ENCODE peak calls at places on chromosome 3, in six cellular contexts. U is Panc1, G is colonic mucosa, B is tibial nerve, M is OCI-LY7, Y is right cardiac atrium. S is an unnamed sample.

GRCh38 chr3:155701882-155702465 is 42.9 kb downstream of the PLCH1 start:
- DNase-seq in U (no peak), G (no peak), M (peak; percentile 76), B (peak; percentile 43), Y (no peak), S (no peak)

GRCh38 chr3:159252274-159252673 is 450.4 kb downstream of the MFSD1 start:
- DNase-seq in B (no peak), G (no peak), M (no peak), U (no peak), Y (no peak), S (no peak)

GRCh38 chr3:64684715-64685261 is 3.0 kb downstream of the ADAMTS9 start:
- DNase-seq in G (peak; percentile 53), Y (peak; percentile 72), U (no peak), B (peak; percentile 56), M (no peak), S (no peak)

GRCh38 chr3:24401811-24402185 is 92.9 kb downstream of the THRB start:
- DNase-seq in B (no peak), G (peak; percentile 79), U (no peak), M (no peak), Y (no peak), S (no peak)

GRCh38 chr3:9032236-9032777 is 69.0 kb upstream of the RAD18 start:
- DNase-seq in G (no peak), B (no peak), Y (no peak), M (no peak), U (no peak), S (no peak)

GRCh38 chr3:143348486-143349327 is 229.1 kb downstream of the CHST2 start:
- DNase-seq in U (no peak), B (no peak), G (no peak), Y (no peak), M (peak; percentile 1), S (no peak)

GRCh38 chr3:127532561-127533203 is 57.9 kb downstream of the TPRA1 start:
- DNase-seq in M (no peak), Y (no peak), G (peak; percentile 7), U (no peak), B (no peak), S (no peak)

GRCh38 chr3:21544076-21544462 is 206.9 kb downstream of the ZNF385D start:
- DNase-seq in G (no peak), M (no peak), Y (no peak), U (no peak), B (no peak), S (no peak)

GRCh38 chr3:128917291-128917690 is 37.9 kb downstream of the ACAD9 start:
- DNase-seq in U (no peak), M (no peak), B (no peak), Y (no peak), G (no peak), S (no peak)

GRCh38 chr3:112799946-112800345 is 46.7 kb downstream of the CD200R1L start:
- DNase-seq in B (no peak), M (no peak), Y (no peak), U (no peak), G (no peak), S (no peak)

GRCh38 chr3:36911990-36912804 is 32.7 kb downstream of the TRANK1 start:
- DNase-seq in Y (no peak), M (peak; percentile 98), B (no peak), U (no peak), G (no peak), S (no peak)

GRCh38 chr3:122533931-122534334 is 19.2 kb upstream of the KPNA1 start:
- DNase-seq in B (no peak), G (no peak), Y (no peak), M (no peak), U (peak; percentile 76), S (no peak)

GRCh38 chr3:9947025-9947995 is 4.9 kb downstream of the PRRT3 start:
- DNase-seq in Y (peak; percentile 89), U (no peak), B (peak; percentile 40), G (peak; percentile 79), M (no peak), S (no peak)

GRCh38 chr3:8607285-8608040 is 37.1 kb downstream of the SSUH2 start:
- DNase-seq in B (peak; percentile 43), M (no peak), U (no peak), Y (peak; percentile 87), G (no peak), S (no peak)

GRCh38 chr3:173398111-173398479 is 551 bp downstream of the NLGN1 start:
- DNase-seq in G (no peak), B (peak; percentile 49), Y (no peak), M (no peak), U (no peak), S (no peak)

GRCh38 chr3:114863848-114864247 is 283.2 kb downstream of the ZBTB20 start:
- DNase-seq in G (no peak), Y (no peak), B (no peak), M (no peak), U (no peak), S (no peak)

GRCh38 chr3:101070260-101071121 is 77.3 kb upstream of the ABI3BP start:
- DNase-seq in G (peak; percentile 82), M (peak; percentile 45), U (no peak), Y (peak; percentile 82), B (peak; percentile 10), S (peak; percentile 60)

GRCh38 chr3:197298858-197299854 is 744 bp upstream of the DLG1 start:
- DNase-seq in M (peak; percentile 79), Y (peak; percentile 57), U (no peak), G (peak; percentile 82), B (no peak), S (peak; percentile 10)

GRCh38 chr3:61748288-61748687 is 186.9 kb downstream of the PTPRG start:
- DNase-seq in B (no peak), Y (no peak), G (no peak), M (no peak), U (no peak), S (no peak)

GRCh38 chr3:135471911-135472310 is 493.6 kb upstream of the PPP2R3A start:
- DNase-seq in B (no peak), Y (no peak), G (no peak), U (no peak), M (no peak), S (no peak)

GRCh38 chr3:100370751-100371150 is 30.1 kb downstream of the TOMM70 start:
- DNase-seq in U (no peak), B (no peak), M (no peak), Y (no peak), G (no peak), S (no peak)

GRCh38 chr3:37224879-37225278 is 50.5 kb upstream of the LRRFIP2 start:
- DNase-seq in U (no peak), M (no peak), Y (no peak), B (no peak), G (no peak), S (no peak)

GRCh38 chr3:23877324-23877980 is 39.3 kb downstream of the NKIRAS1 start:
- DNase-seq in M (no peak), Y (no peak), U (no peak), B (no peak), G (no peak), S (no peak)

GRCh38 chr3:78148986-78149717 is 1109.3 kb downstream of the ROBO2 start:
- DNase-seq in U (no peak), M (no peak), Y (no peak), G (no peak), B (no peak), S (no peak)

GRCh38 chr3:16824085-16824696 is 60.6 kb upstream of the PLCL2 start:
- DNase-seq in G (no peak), U (no peak), B (no peak), M (peak; percentile 76), Y (no peak), S (peak; percentile 22)

GRCh38 chr3:64385256-64385655 is 160.0 kb upstream of the PRICKLE2 start:
- DNase-seq in B (no peak), M (no peak), U (no peak), Y (no peak), G (no peak), S (no peak)

GRCh38 chr3:71160800-71161546 is 422.6 kb downstream of the FOXP1 start:
- DNase-seq in B (no peak), Y (no peak), U (no peak), G (no peak), M (peak; percentile 11), S (no peak)

GRCh38 chr3:15805756-15806266 is 8.0 kb upstream of the ANKRD28 start:
- DNase-seq in Y (no peak), G (no peak), U (no peak), M (peak; percentile 33), B (no peak), S (no peak)
- H3K27ac ChIP-seq in Y (no peak overlapping the region), G (no peak overlapping the region), U (peak overlapping the region; percentile 77), M (no peak overlapping the region), B (no peak overlapping the region), S (no peak overlapping the region)

DNA sequence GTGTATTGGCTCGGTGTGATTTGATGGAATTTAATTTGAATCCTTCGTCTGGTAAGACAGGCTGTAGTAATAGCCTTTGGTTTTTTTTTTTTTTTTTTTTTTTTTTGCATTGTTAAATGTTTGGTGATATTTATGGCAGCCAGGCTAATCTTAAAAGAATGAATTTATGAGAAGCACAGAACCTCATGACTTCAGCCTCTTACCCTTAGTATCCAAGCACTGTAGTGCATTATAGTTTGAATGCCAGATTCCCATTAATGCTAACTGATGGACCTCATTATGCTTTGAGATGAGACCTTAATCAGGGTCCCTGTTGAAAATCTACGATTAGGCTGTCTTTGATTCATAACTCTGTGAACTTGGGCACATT is 110.6 kb upstream of the SAMMSON start:
- DNase-seq in M (no peak), Y (no peak), B (no peak), G (no peak), U (no peak), S (no peak)
- H3K4me3 ChIP-seq in M (no peak overlapping the region), Y (no peak overlapping the region), B (no peak overlapping the region), G (no peak overlapping the region), U (no peak overlapping the region), S (no peak overlapping the region)

DNA sequence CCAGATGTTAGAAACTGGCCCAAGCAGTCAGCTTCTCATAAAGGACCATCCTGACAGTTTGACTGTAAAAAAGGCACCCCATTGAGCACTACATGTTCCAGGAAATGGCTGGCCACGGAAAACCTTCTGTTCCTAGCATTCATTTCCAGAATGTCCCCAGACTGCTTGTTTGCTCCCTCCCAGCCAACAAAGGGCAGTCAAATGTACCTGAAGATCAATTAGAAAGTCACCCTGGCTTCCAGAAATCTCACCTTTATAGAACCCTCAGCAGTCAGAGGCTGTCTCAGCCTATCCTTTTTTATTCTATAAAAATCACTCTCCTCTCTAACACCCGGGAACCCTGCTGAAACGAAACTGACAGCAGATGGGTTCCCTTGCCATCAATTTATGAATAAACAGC is 774 bp upstream of the SAMMSON start:
- DNase-seq in B (no peak), G (no peak), M (no peak), U (no peak), Y (no peak), S (no peak)
- H3K27ac ChIP-seq in B (peak overlapping the region; percentile 77), G (peak overlapping the region; percentile 22), M (no peak overlapping the region), U (no peak overlapping the region), Y (no peak overlapping the region), S (no peak overlapping the region)

DNA sequence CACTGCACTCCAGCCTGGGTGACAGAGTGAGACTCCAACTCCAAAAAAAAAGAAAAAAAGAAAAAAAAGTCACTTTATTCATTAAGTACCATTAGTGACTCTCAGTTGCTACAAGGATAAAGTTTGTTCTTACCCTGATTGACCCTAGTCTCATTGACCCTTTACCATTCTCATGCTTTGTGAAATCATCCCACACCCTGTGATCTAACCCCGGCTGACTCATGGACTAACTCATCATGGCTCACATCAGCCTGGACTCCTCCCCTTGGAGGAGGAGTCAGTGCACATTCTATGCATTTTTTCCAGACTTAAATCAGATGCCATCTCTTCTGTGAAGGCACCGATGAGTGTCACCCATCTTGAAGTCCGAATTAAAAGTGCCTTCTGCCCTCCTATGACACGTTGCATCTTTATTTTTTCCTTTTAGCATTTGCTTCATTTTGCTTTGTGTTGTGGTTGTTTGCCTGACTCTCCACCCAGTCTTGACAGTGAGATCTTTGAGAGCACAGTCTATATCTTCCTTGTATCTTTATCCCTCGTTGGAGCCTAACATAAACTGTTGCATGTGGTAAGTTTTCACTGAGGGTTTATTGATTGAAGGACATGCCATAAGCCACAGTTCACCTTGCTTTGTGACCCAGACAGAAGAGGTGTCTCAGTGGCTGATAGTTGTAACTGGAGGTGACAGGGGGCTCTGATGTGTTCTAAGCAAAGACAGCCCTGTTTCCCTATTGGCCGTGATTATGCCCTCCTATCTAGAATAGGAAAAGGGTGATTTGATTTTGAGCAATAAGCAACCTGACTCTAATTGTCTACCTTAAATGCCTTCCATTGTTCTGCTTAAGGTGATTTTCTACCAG is 72.1 kb downstream of the IL1RAP start:
- DNase-seq in Y (no peak), U (peak; percentile 85), B (no peak), M (no peak), G (no peak), S (no peak)
- H3K4me3 ChIP-seq in Y (no peak overlapping the region), U (no peak overlapping the region), B (no peak overlapping the region), M (no peak overlapping the region), G (no peak overlapping the region), S (no peak overlapping the region)